ENCODE peak calls at places on chromosomes 3 and 15, in six cellular contexts. O is lower leg skin, K is stomach, V is suprapubic skin, C is A549, I is tibial nerve. E is an unnamed sample.
A peak's percentile ranks its signal among the peaks of the same experiment; 100 is the strongest.

GRCh38 chr15:59456114-59456513 is 18.1 kb downstream of the FAM81A start:
- DNase-seq in K (peak; percentile 87), I (no peak), C (no peak), O (peak; percentile 89), V (no peak), E (no peak)

GRCh38 chr15:27238209-27238608 is 267.2 kb downstream of the GABRG3 start:
- DNase-seq in O (peak; percentile 68), I (no peak), C (no peak), V (no peak), K (no peak), E (no peak)

GRCh38 chr3:137100326-137100725 is 142.5 kb downstream of the IL20RB start:
- DNase-seq in O (no peak), I (no peak), C (no peak), V (no peak), K (no peak), E (no peak)

GRCh38 chr3:195219351-195220045 is 51.5 kb downstream of the XXYLT1 start:
- DNase-seq in O (peak; percentile 58), C (no peak), I (no peak), K (no peak), V (no peak), E (no peak)

GRCh38 chr3:195895078-195895899 is 13.1 kb downstream of the TNK2 start:
- DNase-seq in V (no peak), I (no peak), C (peak; percentile 73), K (peak; percentile 52), O (no peak), E (peak; percentile 45)

GRCh38 chr3:39317571-39318169 is 11.8 kb upstream of the CCR8 start:
- DNase-seq in O (no peak), V (no peak), C (peak; percentile 65), K (no peak), I (no peak), E (no peak)

GRCh38 chr15:51830279-51830806 is 890 bp downstream of the TMOD3 start:
- DNase-seq in I (peak; percentile 28), C (no peak), K (peak; percentile 50), V (no peak), O (no peak), E (peak; percentile 60)

GRCh38 chr3:168094580-168094876 is 1.2 kb downstream of the GOLIM4 start:
- DNase-seq in C (no peak), K (peak; percentile 39), O (no peak), I (no peak), V (no peak), E (no peak)

GRCh38 chr3:102069211-102069662 is 219.9 kb downstream of the NFKBIZ start:
- DNase-seq in K (no peak), I (no peak), C (peak; percentile 38), O (no peak), V (no peak), E (no peak)

GRCh38 chr3:196431193-196432136 is 762 bp downstream of the UBXN7 start:
- DNase-seq in C (peak; percentile 31), I (peak; percentile 24), V (no peak), O (no peak), K (no peak), E (peak; percentile 79)

GRCh38 chr3:117700573-117701360 is 991.2 kb downstream of the TUSC7 start:
- DNase-seq in V (no peak), K (no peak), C (no peak), O (no peak), I (no peak), E (no peak)

GRCh38 chr15:62287066-62287857 is 122.2 kb upstream of the C2CD4B start:
- DNase-seq in O (no peak), C (no peak), K (no peak), I (no peak), V (no peak), E (no peak)

GRCh38 chr15:92903588-92903955 is 3.4 kb downstream of the CHD2 start:
- DNase-seq in C (no peak), V (no peak), O (no peak), I (no peak), K (no peak), E (no peak)

GRCh38 chr15:92904832-92905640 is 4.9 kb downstream of the CHD2 start:
- DNase-seq in I (no peak), O (no peak), V (no peak), K (no peak), C (peak; percentile 53), E (peak; percentile 81)

GRCh38 chr15:92906038-92906437 is 5.9 kb downstream of the CHD2 start:
- DNase-seq in C (no peak), V (no peak), O (no peak), I (no peak), K (no peak), E (peak; percentile 59)

GRCh38 chr15:92902723-92903587 is 2.8 kb downstream of the CHD2 start:
- DNase-seq in C (no peak), V (no peak), K (no peak), O (no peak), I (no peak), E (no peak)

GRCh38 chr15:92903956-92904831 is 4.1 kb downstream of the CHD2 start:
- DNase-seq in V (peak; percentile 99), O (peak; percentile 100), K (peak; percentile 99), I (peak; percentile 97), C (peak; percentile 99), E (peak; percentile 100)
- TF ChIP-seq POLR2A in V (peak; percentile 34), O (no peak), K (peak; percentile 86), I (peak; percentile 96), C (peak; percentile 70), E (peak; percentile 98)

GRCh38 chr3:172749201-172749965 is 1.1 kb upstream of the ECT2 start:
- DNase-seq in K (peak; percentile 39), O (no peak), V (no peak), C (peak; percentile 98), I (peak; percentile 25), E (no peak)

GRCh38 chr3:172751188-172751571 is 654 bp downstream of the ECT2 start:
- DNase-seq in O (no peak), I (no peak), K (no peak), V (no peak), C (peak; percentile 31), E (peak; percentile 78)

GRCh38 chr3:172752651-172753050 is 2.1 kb downstream of the ECT2 start:
- DNase-seq in V (no peak), O (no peak), I (no peak), C (no peak), K (no peak), E (no peak)

GRCh38 chr3:172750069-172750367 is 508 bp upstream of the ECT2 start:
- DNase-seq in C (no peak), I (no peak), K (no peak), V (no peak), O (no peak), E (no peak)

DNA sequence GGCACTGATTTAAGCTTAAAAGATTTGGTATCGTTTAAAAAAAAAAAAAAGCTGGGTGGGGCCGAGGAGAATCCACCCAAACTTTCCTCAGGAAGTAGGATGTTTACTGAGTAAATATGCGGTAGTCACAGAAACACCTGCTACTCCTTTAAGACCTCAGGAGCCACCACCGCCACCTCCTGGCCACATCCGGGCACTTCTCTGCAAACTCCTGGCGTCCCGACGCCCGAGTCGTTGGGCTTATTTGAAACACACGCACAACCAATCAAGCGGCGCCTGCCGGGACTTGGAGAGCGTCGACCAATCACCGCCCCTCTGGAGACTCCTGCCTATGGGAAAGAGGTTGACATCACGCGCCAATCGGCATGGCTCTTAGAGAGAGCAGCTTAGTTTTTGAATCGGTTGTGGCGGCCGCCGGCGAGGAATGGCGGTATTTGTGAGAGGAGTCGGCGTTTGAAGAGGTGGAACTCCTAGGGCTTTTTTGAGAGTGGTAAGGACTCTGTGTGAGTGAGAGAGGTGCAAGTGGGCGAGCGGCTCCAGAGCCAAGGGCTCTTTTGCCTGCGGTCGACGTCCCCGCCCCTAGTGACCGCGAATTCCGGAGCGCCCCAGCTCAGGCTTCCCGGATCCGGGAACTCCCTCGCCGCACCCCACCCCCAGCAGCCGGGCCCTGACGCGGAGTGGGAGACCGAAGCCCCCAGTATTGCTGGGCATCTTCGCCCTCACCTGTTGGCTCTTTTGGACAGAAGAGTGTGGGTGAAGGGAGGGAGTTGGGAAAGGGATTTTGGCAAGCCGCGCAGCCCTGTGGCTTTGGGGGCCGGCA is at the start of gene ECT2:
- DNase-seq in I (peak; percentile 98), V (peak; percentile 100), K (peak; percentile 99), C (peak; percentile 100), O (peak; percentile 99), E (peak; percentile 99)
- TF ChIP-seq POLR2A in I (peak; percentile 44), V (no peak), K (no peak), C (peak; percentile 45), O (no peak), E (peak; percentile 89)

GRCh38 chr15:67077641-67078215 is 12.3 kb downstream of the SMAD3 start:
- DNase-seq in C (no peak), O (no peak), I (no peak), V (no peak), K (no peak), E (no peak)

GRCh38 chr15:67080118-67080899 is 14.9 kb downstream of the SMAD3 start:
- DNase-seq in K (peak; percentile 63), I (peak; percentile 57), C (no peak), V (no peak), O (no peak), E (no peak)

GRCh38 chr15:67080900-67081431 is 15.6 kb downstream of the SMAD3 start:
- DNase-seq in K (no peak), I (peak; percentile 55), V (no peak), C (peak; percentile 71), O (no peak), E (peak; percentile 80)

GRCh38 chr15:67082007-67082536 is 16.7 kb downstream of the SMAD3 start:
- DNase-seq in O (no peak), C (no peak), K (peak; percentile 81), V (no peak), I (no peak), E (peak; percentile 87)

DNA sequence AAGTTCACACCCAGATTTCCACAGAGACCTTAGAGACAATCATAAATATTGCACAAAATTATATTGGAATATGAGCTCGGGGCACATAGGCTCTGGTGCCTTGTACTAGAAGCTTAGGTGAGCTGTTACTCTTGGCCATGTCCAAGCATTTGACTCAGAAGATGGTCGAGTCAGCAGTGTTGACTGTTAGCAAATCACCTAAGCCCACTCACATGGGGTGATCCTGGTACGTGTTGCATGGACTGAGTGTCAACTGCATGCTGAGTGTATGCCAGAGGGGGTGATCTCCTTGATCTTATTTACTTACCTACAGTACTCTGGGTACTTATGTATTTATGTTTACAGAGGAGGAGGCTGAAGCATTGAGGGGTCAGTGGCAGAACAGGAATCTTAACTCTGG is 14.0 kb downstream of the SMAD3 start:
- DNase-seq in V (no peak), C (no peak), O (no peak), I (no peak), K (no peak), E (no peak)
- TF ChIP-seq POLR2A in V (no peak), C (no peak), O (no peak), I (no peak), K (no peak), E (no peak)

DNA sequence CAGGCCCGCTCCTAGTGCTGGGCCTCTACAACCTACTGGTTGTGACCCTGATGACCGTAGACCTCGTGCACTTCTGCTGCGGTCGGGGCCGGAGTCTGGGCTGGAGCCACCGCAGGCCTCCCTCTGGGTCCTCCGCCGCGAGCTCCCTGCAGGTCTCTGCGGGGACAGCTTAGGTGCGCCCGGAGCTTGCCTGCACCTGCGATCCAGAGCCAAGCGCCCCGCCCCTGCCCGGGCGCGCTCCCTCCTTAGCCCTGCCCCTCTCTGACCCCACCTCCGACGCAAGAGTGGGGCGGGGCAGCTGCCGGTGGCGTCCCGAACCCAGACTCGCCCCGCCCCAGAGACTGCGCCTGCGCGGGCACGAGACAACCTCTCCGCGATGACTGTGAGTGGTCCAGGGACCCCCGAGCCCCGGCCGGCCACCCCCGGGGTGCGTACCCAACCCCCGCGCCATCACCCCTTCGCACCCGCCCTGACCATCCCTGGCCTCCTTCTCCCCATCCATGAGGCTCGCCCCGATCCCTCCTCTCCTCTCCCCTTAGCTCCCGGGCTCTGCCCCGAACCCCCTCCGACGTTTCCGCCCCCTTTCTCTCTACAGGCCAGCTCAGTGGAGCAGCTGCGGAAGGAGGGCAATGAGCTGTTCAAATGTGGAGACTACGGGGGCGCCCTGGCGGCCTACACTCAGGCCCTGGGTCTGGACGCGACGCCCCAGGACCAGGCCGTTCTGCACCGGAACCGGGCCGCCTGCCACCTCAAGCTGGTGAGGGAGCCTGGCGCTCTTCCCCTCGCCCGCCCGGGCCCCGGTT is at the start of gene UNC45A:
- DNase-seq in I (peak; percentile 89), C (peak; percentile 88), O (peak; percentile 98), V (peak; percentile 93), K (peak; percentile 97), E (peak; percentile 90)
- TF ChIP-seq POLR2A in I (peak; percentile 79), C (peak; percentile 66), O (no peak), V (no peak), K (peak; percentile 54), E (peak; percentile 30)

E was measured in erythroblast.